ENCODE peak calls at places on chromosomes 11 and 22, in four cellular contexts. V is T-helper 22 cell, K is fibroblast of lung, S is GM10248. M is an unnamed sample.

GRCh38 chr11:11230802-11231562 is 122.1 kb downstream of the CSNK2A3 start:
- DNase-seq in S (peak), V (no peak), K (no peak), M (no peak)

GRCh38 chr11:44622721-44623258 is 57.3 kb downstream of the CD82 start:
- DNase-seq in K (no peak), S (peak), V (no peak), M (no peak)

GRCh38 chr11:6992457-6993431 is 27.4 kb downstream of the ZNF214 start:
- DNase-seq in K (peak), S (no peak), V (no peak), M (peak)

GRCh38 chr11:69889400-69890372 is 70.5 kb upstream of the FGF3 start:
- DNase-seq in V (no peak), K (no peak), S (no peak), M (no peak)

GRCh38 chr11:34792814-34793241 is 123.4 kb downstream of the APIP start:
- DNase-seq in V (no peak), S (no peak), K (no peak), M (no peak)

GRCh38 chr11:126631399-126631798 is 275.9 kb downstream of the ST3GAL4 start:
- DNase-seq in V (no peak), S (no peak), K (no peak), M (no peak)

GRCh38 chr11:77106321-77106720 is 3.7 kb downstream of the OMP start:
- DNase-seq in S (no peak), V (no peak), K (no peak), M (no peak)

GRCh38 chr11:30342736-30343166 is 19.8 kb downstream of the ARL14EP start:
- DNase-seq in S (peak), V (no peak), K (no peak), M (no peak)

GRCh38 chr11:13073119-13073981 is 64.2 kb downstream of the RASSF10 start:
- DNase-seq in V (no peak), K (no peak), S (no peak), M (peak)

GRCh38 chr22:30436196-30436595 is 10.6 kb downstream of the MTFP1 start:
- DNase-seq in K (no peak), V (no peak), S (no peak), M (no peak)

GRCh38 chr11:120801801-120802689 is 221.9 kb upstream of the TBCEL start:
- DNase-seq in K (peak), S (peak), V (no peak), M (peak)

GRCh38 chr11:64355078-64355940 is 3.7 kb upstream of the RPS6KA4 start:
- DNase-seq in K (peak), S (peak), V (no peak), M (peak)

GRCh38 chr11:29272019-29272654 is 744.7 kb downstream of the KCNA4 start:
- DNase-seq in S (no peak), V (no peak), K (peak), M (peak)

GRCh38 chr11:60912223-60912850 is 1.6 kb upstream of the TMEM109 start:
- DNase-seq in K (no peak), S (no peak), V (no peak), M (no peak)

GRCh38 chr11:34830035-34830434 is 86.1 kb downstream of the APIP start:
- DNase-seq in V (no peak), S (no peak), K (no peak), M (no peak)

M was measured in mesenchymal stem cell.